ENCODE peak calls at places on chromosomes 7 and 10, in four cellular contexts. X is PC-3, L is nephron progenitor cell, Q is lower lobe of right lung. B is an unnamed sample.

GRCh38 chr10:26381986-26382385 is 56.2 kb upstream of the APBB1IP start:
- DNase-seq in X (no peak), L (no peak), Q (no peak), B (no peak)

GRCh38 chr7:65448824-65449504 is 75.3 kb downstream of the ZNF92 start:
- DNase-seq in X (peak), L (no peak), Q (no peak), B (no peak)

GRCh38 chr10:102009801-102010425 is 46.1 kb downstream of the ARMH3 start:
- DNase-seq in X (peak), L (peak), Q (no peak), B (peak)

GRCh38 chr10:129547583-129547982 is 80.5 kb downstream of the MGMT start:
- DNase-seq in X (no peak), L (no peak), Q (no peak), B (no peak)

GRCh38 chr7:130483036-130483435 is 8.8 kb upstream of the MEST start:
- DNase-seq in X (no peak), L (no peak), Q (no peak), B (no peak)

GRCh38 chr10:23448802-23449570 is 10.1 kb downstream of the OTUD1 start:
- DNase-seq in X (no peak), L (no peak), Q (no peak), B (no peak)

GRCh38 chr7:43119371-43120069 is 7.1 kb downstream of the HECW1 start:
- DNase-seq in X (no peak), L (no peak), Q (no peak), B (no peak)

GRCh38 chr7:125661-126060 is 66.7 kb upstream of the FAM20C start:
- DNase-seq in X (no peak), L (no peak), Q (no peak), B (no peak)

GRCh38 chr10:104580321-104580720 is 60.8 kb upstream of the SORCS3 start:
- DNase-seq in X (no peak), L (no peak), Q (no peak), B (no peak)

GRCh38 chr10:21304198-21304597 is 221.3 kb downstream of the SKIDA1 start:
- DNase-seq in X (no peak), L (no peak), Q (no peak), B (no peak)

GRCh38 chr10:119657725-119658124 is 6.5 kb downstream of the BAG3 start:
- DNase-seq in X (peak), L (no peak), Q (no peak), B (no peak)

GRCh38 chr7:93828260-93828659 is 62.3 kb downstream of the TFPI2 start:
- DNase-seq in X (no peak), L (no peak), Q (no peak), B (no peak)

GRCh38 chr7:100914879-100915442 is 19.3 kb upstream of the ACHE start:
- DNase-seq in X (peak), L (no peak), Q (no peak), B (no peak)

GRCh38 chr10:124221356-124222297 is 128.2 kb upstream of the CHST15 start:
- DNase-seq in X (peak), L (no peak), Q (no peak), B (no peak)

DNA sequence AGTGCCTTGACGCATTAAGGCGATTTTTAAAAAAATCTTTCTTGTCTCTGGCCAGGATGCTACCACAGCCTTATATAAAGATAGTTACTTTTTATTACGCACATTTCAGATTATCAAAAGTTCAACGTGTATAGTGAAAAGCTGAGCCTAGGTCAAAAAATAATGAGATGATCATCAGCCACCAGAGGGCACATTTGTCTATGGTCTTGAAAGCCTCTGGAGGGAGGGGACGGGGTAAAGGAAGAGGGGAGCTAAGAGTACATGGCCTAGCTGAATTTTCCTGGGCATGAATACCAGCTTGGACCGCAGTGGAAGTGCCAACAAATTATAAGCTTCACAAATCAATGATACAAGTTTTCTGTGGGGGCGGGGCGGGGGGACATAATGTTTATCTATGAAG is 285.9 kb upstream of the SMIM30 start:
- DNase-seq in X (peak), L (peak), Q (no peak), B (no peak)
- TF ChIP-seq CTCF in X (peak), L (peak), Q (no peak), B (peak)

GRCh38 chr10:49055231-49055850 is 60.0 kb downstream of the VSTM4 start:
- DNase-seq in X (no peak), L (no peak), Q (no peak), B (no peak)
- TF ChIP-seq CTCF in X (no peak), L (no peak), Q (no peak), B (no peak)

GRCh38 chr7:69067397-69067796 is 530.9 kb upstream of the AUTS2 start:
- DNase-seq in X (no peak), L (peak), Q (peak), B (no peak)
- TF ChIP-seq CTCF in X (no peak), L (peak), Q (peak), B (peak)

DNA sequence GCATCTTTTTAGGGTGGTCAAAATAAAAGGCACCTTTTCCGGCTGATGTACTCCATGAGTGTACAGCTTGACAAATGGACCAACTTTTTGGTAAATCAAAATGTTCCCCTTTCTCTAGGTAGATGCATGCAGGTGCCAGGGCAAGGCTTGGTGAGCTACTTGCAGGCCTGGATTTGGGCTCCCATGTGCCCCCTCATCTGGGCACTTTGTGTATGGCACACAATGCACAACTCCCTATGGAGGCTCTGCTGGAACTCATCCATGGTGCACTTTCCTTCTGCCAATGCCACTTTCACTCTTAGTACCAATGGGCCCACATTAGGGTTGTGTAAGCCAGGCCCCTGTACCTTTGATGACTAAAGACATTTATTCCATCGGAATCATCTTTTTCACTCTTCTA is 300.8 kb downstream of the SDHAF3 start:
- DNase-seq in X (no peak), L (no peak), Q (no peak), B (no peak)
- TF ChIP-seq CTCF in X (peak), L (no peak), Q (no peak), B (no peak)

DNA sequence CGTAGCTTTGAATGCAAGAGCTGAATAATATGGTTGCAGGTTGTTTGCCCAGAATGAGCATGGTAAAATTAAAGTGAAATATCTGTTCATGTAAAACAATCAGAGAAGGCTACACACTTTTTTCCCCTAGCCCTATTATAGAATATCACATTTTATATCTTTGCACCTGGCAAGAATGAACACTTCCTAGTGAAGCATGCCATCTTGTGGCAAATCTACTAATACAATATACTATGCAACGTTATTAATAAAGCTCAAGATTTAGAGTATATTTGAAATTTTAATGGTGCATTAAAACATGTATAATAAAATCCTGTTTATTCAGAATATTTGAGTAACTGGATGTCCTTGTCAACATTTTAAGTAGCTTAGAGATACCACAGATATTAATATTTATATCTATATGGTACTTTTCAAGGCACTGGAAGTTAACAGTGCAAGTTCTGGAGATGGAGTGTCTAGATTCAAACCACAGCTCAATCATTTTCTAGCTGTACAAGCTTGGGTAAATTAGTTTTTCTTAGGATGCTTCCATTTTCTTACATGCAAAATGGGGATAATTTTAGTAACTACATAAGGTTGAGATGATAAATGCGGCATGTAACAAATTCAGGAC is 643.1 kb upstream of the SEMA3D start:
- DNase-seq in X (peak), L (no peak), Q (no peak), B (no peak)
- TF ChIP-seq CTCF in X (peak), L (no peak), Q (peak), B (peak)